ENCODE peak calls at places on chromosomes 1 and 21, in ten cellular contexts. One of them, this sample, is unnamed.

GRCh38 chr21:39913651-39914145 is 46.5 kb downstream of the PCP4 start:
- DNase-seq in PC-9: no peak
- DNase-seq in PC-3: no peak
- DNase-seq in HCT116: no peak
- DNase-seq in neural progenitor cell: no peak
- DNase-seq in mammary epithelial cell: no peak
- DNase-seq in H1: no peak
- DNase-seq in hepatocyte: no peak
- DNase-seq in GM23248: no peak
- DNase-seq in fibroblast of lung: no peak
- DNase-seq in this sample: no peak

GRCh38 chr21:35249636-35250035 is 200.5 kb upstream of the RUNX1 start:
- DNase-seq in PC-9: peak; percentile 66
- DNase-seq in fibroblast of lung: no peak
- DNase-seq in hepatocyte: no peak
- DNase-seq in PC-3: peak; percentile 87
- DNase-seq in HCT116: no peak
- DNase-seq in GM23248: no peak
- DNase-seq in mammary epithelial cell: peak; percentile 83
- DNase-seq in neural progenitor cell: no peak
- DNase-seq in H1: no peak
- DNase-seq in this sample: no peak

GRCh38 chr1:47431534-47431933 is 6.3 kb upstream of the FOXD2 start:
- DNase-seq in hepatocyte: no peak
- DNase-seq in H1: no peak
- DNase-seq in mammary epithelial cell: peak; percentile 58
- DNase-seq in fibroblast of lung: peak; percentile 56
- DNase-seq in PC-9: no peak
- DNase-seq in PC-3: no peak
- DNase-seq in HCT116: no peak
- DNase-seq in GM23248: peak; percentile 80
- DNase-seq in neural progenitor cell: no peak
- DNase-seq in this sample: no peak

GRCh38 chr1:178530520-178530919 is 17.6 kb downstream of the TEX35 start:
- DNase-seq in hepatocyte: no peak
- DNase-seq in PC-3: peak; percentile 28
- DNase-seq in H1: no peak
- DNase-seq in fibroblast of lung: peak; percentile 18
- DNase-seq in neural progenitor cell: no peak
- DNase-seq in mammary epithelial cell: no peak
- DNase-seq in GM23248: peak; percentile 27
- DNase-seq in PC-9: peak; percentile 61
- DNase-seq in HCT116: no peak
- DNase-seq in this sample: no peak

GRCh38 chr1:1093610-1093943 is 19.5 kb upstream of the RNF223 start:
- DNase-seq in HCT116: no peak
- DNase-seq in GM23248: no peak
- DNase-seq in mammary epithelial cell: no peak
- DNase-seq in PC-3: no peak
- DNase-seq in hepatocyte: no peak
- DNase-seq in neural progenitor cell: no peak
- DNase-seq in PC-9: no peak
- DNase-seq in fibroblast of lung: no peak
- DNase-seq in H1: no peak
- DNase-seq in this sample: no peak

GRCh38 chr1:93446837-93447451 is 974 bp upstream of the FNBP1L start:
- DNase-seq in H1: no peak
- DNase-seq in mammary epithelial cell: peak; percentile 91
- DNase-seq in HCT116: no peak
- DNase-seq in GM23248: peak; percentile 21
- DNase-seq in neural progenitor cell: no peak
- DNase-seq in hepatocyte: peak; percentile 24
- DNase-seq in PC-3: peak; percentile 57
- DNase-seq in fibroblast of lung: no peak
- DNase-seq in PC-9: peak; percentile 72
- DNase-seq in this sample: peak; percentile 18

GRCh38 chr1:108142773-108143394 is 57.3 kb downstream of the SLC25A24 start:
- DNase-seq in hepatocyte: no peak
- DNase-seq in neural progenitor cell: no peak
- DNase-seq in H1: no peak
- DNase-seq in PC-3: peak; percentile 81
- DNase-seq in PC-9: no peak
- DNase-seq in HCT116: no peak
- DNase-seq in fibroblast of lung: peak; percentile 36
- DNase-seq in GM23248: peak; percentile 60
- DNase-seq in mammary epithelial cell: peak; percentile 55
- DNase-seq in this sample: no peak

GRCh38 chr1:235822685-235823084 is 44.0 kb downstream of the LYST start:
- DNase-seq in GM23248: peak; percentile 20
- DNase-seq in H1: no peak
- DNase-seq in hepatocyte: no peak
- DNase-seq in mammary epithelial cell: no peak
- DNase-seq in PC-3: no peak
- DNase-seq in HCT116: no peak
- DNase-seq in PC-9: no peak
- DNase-seq in neural progenitor cell: no peak
- DNase-seq in fibroblast of lung: peak; percentile 41
- DNase-seq in this sample: no peak

GRCh38 chr1:147225193-147225730 is at the start of gene FMO5:
- DNase-seq in HCT116: no peak
- DNase-seq in fibroblast of lung: peak; percentile 76
- DNase-seq in PC-3: peak; percentile 82
- DNase-seq in mammary epithelial cell: peak; percentile 42
- DNase-seq in GM23248: peak; percentile 82
- DNase-seq in neural progenitor cell: peak; percentile 76
- DNase-seq in PC-9: peak; percentile 65
- DNase-seq in hepatocyte: peak; percentile 83
- DNase-seq in H1: peak; percentile 44
- DNase-seq in this sample: peak; percentile 72

GRCh38 chr1:111139234-111139955 is 498 bp downstream of the DRAM2 start:
- DNase-seq in mammary epithelial cell: peak; percentile 66
- DNase-seq in fibroblast of lung: peak; percentile 61
- DNase-seq in HCT116: peak; percentile 18
- DNase-seq in PC-3: peak; percentile 57
- DNase-seq in hepatocyte: peak; percentile 71
- DNase-seq in PC-9: peak; percentile 61
- DNase-seq in H1: peak; percentile 13
- DNase-seq in GM23248: peak; percentile 77
- DNase-seq in neural progenitor cell: peak; percentile 81
- DNase-seq in this sample: peak; percentile 81

GRCh38 chr1:223820515-223820858 is 25.3 kb downstream of the TP53BP2 start:
- DNase-seq in fibroblast of lung: no peak
- DNase-seq in hepatocyte: no peak
- DNase-seq in mammary epithelial cell: no peak
- DNase-seq in neural progenitor cell: no peak
- DNase-seq in PC-3: no peak
- DNase-seq in GM23248: peak; percentile 34
- DNase-seq in PC-9: no peak
- DNase-seq in H1: no peak
- DNase-seq in HCT116: no peak
- DNase-seq in this sample: peak; percentile 85

DNA sequence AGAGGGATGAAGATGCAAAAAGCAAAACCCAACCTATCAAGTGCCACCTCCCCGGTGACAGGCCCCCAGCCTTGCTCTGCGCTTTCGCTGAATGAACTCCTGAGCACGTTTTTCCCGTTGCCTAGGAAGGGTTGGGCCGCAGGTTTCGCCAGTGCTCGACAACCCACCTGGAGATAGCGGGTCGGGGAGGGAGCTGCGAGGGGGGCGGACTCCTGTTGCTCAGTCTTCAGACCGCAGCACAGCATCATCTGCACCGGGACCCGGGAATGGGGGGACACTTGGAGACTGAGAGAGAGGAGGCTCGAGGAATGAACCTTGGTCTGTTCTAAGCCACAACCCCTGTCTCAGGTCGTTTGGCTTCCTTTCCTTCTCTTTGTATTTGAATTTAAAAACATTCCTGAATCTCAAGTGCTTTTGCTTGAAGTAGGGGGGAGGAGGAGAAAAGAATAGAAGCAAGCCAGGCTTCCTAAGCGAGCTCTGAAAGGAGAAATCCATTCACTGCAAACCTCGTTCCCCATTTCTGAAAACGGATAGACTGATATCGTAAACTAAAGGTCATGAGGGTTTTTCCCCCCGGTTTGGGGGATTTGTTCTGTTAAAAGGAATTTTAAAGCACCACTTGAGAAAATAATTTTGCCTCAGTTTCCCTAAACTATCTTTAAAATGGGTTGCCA is 1.2 kb downstream of the AK5 start:
- DNase-seq in H1: no peak
- DNase-seq in neural progenitor cell: peak; percentile 46
- DNase-seq in fibroblast of lung: no peak
- DNase-seq in PC-9: no peak
- DNase-seq in hepatocyte: peak; percentile 12
- DNase-seq in PC-3: no peak
- DNase-seq in HCT116: no peak
- DNase-seq in mammary epithelial cell: no peak
- DNase-seq in GM23248: peak; percentile 46
- DNase-seq in this sample: no peak
- TF ChIP-seq EZH2 in H1: no peak
- TF ChIP-seq EZH2 in neural progenitor cell: no peak
- TF ChIP-seq EZH2 in fibroblast of lung: no peak
- TF ChIP-seq EZH2 in PC-9: no peak
- TF ChIP-seq EZH2 in hepatocyte: no peak
- TF ChIP-seq EZH2 in PC-3: no peak
- TF ChIP-seq EZH2 in HCT116: no peak
- TF ChIP-seq EZH2 in mammary epithelial cell: no peak
- TF ChIP-seq EZH2 in GM23248: no peak
- TF ChIP-seq EZH2 in this sample: no peak

DNA sequence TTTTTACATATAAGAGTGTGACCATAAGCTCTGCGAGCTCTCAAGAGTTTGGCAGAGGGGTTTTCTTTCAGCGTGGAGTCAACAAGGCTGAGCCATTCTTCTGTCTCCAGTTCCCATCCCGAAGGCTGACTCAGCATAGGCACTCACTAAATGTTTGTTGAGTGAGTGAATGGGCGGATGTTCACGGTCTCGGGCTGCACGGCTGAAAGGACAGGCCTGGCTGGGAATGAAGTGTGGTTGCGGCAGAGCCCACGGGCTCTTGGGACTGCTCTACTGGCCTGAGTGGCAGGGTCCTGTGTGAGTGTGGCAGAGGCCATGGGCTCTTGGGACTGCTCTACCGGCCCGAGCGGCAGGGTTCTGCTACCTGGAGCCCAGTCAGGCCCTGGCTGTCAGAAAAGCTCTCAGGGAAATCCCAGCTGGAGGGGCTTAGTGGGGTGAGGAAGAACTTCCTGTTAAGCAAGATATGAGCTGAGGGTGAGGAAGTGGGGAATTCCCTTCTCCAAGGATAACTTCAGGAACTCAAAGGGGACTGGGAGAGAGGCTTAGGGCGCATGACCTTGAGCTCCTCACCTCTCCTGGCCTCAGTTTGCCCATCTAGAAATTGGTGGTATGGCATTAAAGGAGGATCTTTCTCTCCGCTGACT is 56.6 kb upstream of the C1orf174 start:
- DNase-seq in fibroblast of lung: no peak
- DNase-seq in PC-3: peak; percentile 85
- DNase-seq in neural progenitor cell: no peak
- DNase-seq in HCT116: no peak
- DNase-seq in GM23248: no peak
- DNase-seq in mammary epithelial cell: no peak
- DNase-seq in hepatocyte: no peak
- DNase-seq in H1: no peak
- DNase-seq in PC-9: no peak
- DNase-seq in this sample: no peak
- TF ChIP-seq EZH2 in fibroblast of lung: no peak
- TF ChIP-seq EZH2 in PC-3: no peak
- TF ChIP-seq EZH2 in neural progenitor cell: no peak
- TF ChIP-seq EZH2 in HCT116: no peak
- TF ChIP-seq EZH2 in GM23248: no peak
- TF ChIP-seq EZH2 in mammary epithelial cell: no peak
- TF ChIP-seq EZH2 in hepatocyte: no peak
- TF ChIP-seq EZH2 in H1: no peak
- TF ChIP-seq EZH2 in PC-9: no peak
- TF ChIP-seq EZH2 in this sample: no peak

DNA sequence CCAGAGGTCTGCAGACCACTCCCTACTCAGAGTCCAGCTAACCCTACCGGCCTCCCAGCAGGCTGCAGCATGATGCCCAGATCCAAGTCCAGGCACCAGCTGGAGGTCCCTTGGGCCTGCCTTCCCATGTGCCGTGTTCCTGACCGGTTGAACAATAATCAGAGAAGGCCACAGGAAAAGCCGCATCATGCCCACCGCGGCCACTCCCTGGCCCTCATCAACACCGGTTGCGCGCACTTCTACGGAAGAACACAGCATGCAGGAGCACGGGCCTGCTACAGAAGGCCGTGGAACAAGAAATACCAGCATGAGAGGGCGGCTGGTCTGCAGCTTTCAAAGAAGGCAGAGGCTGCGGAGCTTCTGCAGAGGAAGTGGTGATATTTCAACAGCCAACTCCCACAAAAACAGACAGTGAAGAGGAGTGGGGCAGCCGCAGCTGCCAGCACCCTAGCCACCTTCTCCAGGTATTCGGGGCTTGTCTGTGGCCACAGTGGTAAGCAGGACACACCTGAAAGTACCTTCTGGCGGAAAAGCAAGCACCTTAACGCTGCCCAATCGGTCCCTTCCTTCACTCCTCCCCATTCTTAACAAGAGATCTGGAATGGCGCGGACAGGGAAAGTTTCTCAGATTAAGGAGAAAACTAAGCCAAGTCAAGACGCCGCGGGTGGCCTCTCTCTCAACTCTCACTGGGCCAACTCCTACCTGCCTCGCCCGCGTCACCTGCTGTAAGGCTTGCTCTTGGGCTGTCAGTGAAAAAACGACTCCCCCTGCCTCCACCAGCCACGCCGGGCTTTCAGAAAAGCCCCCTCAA is 1.5 kb downstream of the PGBD5 start:
- DNase-seq in PC-9: no peak
- DNase-seq in hepatocyte: peak; percentile 31
- DNase-seq in GM23248: peak; percentile 4
- DNase-seq in H1: no peak
- DNase-seq in fibroblast of lung: no peak
- DNase-seq in mammary epithelial cell: no peak
- DNase-seq in HCT116: no peak
- DNase-seq in PC-3: no peak
- DNase-seq in neural progenitor cell: peak; percentile 64
- DNase-seq in this sample: no peak
- TF ChIP-seq EZH2 in PC-9: no peak
- TF ChIP-seq EZH2 in hepatocyte: no peak
- TF ChIP-seq EZH2 in GM23248: no peak
- TF ChIP-seq EZH2 in H1: no peak
- TF ChIP-seq EZH2 in fibroblast of lung: peak; percentile 72
- TF ChIP-seq EZH2 in mammary epithelial cell: peak; percentile 77
- TF ChIP-seq EZH2 in HCT116: no peak
- TF ChIP-seq EZH2 in PC-3: peak; percentile 21
- TF ChIP-seq EZH2 in neural progenitor cell: no peak
- TF ChIP-seq EZH2 in this sample: no peak

GRCh38 chr1:181318022-181318857 is 165.1 kb upstream of the CACNA1E start:
- DNase-seq in PC-9: no peak
- DNase-seq in PC-3: no peak
- DNase-seq in neural progenitor cell: peak; percentile 79
- DNase-seq in fibroblast of lung: no peak
- DNase-seq in GM23248: peak; percentile 44
- DNase-seq in H1: no peak
- DNase-seq in mammary epithelial cell: no peak
- DNase-seq in hepatocyte: peak; percentile 19
- DNase-seq in HCT116: no peak
- DNase-seq in this sample: no peak
- TF ChIP-seq EZH2 in PC-9: no peak
- TF ChIP-seq EZH2 in PC-3: no peak
- TF ChIP-seq EZH2 in neural progenitor cell: peak; percentile 98
- TF ChIP-seq EZH2 in fibroblast of lung: peak; percentile 30
- TF ChIP-seq EZH2 in GM23248: no peak
- TF ChIP-seq EZH2 in H1: peak; percentile 98
- TF ChIP-seq EZH2 in mammary epithelial cell: peak; percentile 84
- TF ChIP-seq EZH2 in hepatocyte: peak; percentile 74
- TF ChIP-seq EZH2 in HCT116: no peak
- TF ChIP-seq EZH2 in this sample: peak; percentile 95

GRCh38 chr1:117324357-117324756 is 42.9 kb upstream of the MAN1A2 start:
- DNase-seq in fibroblast of lung: no peak
- DNase-seq in neural progenitor cell: no peak
- DNase-seq in HCT116: no peak
- DNase-seq in mammary epithelial cell: no peak
- DNase-seq in GM23248: no peak
- DNase-seq in PC-9: no peak
- DNase-seq in hepatocyte: no peak
- DNase-seq in PC-3: no peak
- DNase-seq in H1: no peak
- DNase-seq in this sample: no peak
- TF ChIP-seq EZH2 in fibroblast of lung: no peak
- TF ChIP-seq EZH2 in neural progenitor cell: no peak
- TF ChIP-seq EZH2 in HCT116: no peak
- TF ChIP-seq EZH2 in mammary epithelial cell: no peak
- TF ChIP-seq EZH2 in GM23248: no peak
- TF ChIP-seq EZH2 in PC-9: no peak
- TF ChIP-seq EZH2 in hepatocyte: no peak
- TF ChIP-seq EZH2 in PC-3: no peak
- TF ChIP-seq EZH2 in H1: no peak
- TF ChIP-seq EZH2 in this sample: no peak